ENCODE peak calls at places on chromosome X, in ten cellular contexts. A, O, U, I, N, K, W, E, D and P are unnamed samples.

GRCh38 chrX:56385336-56385735 is 153.2 kb downstream of the KLF8 start:
- DNase-seq in A (no peak), O (no peak), U (no peak), I (no peak), N (no peak), K (no peak), W (no peak), E (no peak), D (no peak), P (no peak)

GRCh38 chrX:39813631-39814246 is 284.0 kb downstream of the BCOR start:
- DNase-seq in A (no peak), O (no peak), U (peak; percentile 52), I (no peak), N (no peak), K (peak; percentile 84), W (no peak), E (no peak), D (no peak), P (no peak)

GRCh38 chrX:56726609-56727008 is 2.4 kb upstream of the NBDY start:
- DNase-seq in A (peak; percentile 25), O (no peak), U (no peak), I (no peak), N (peak; percentile 2), K (no peak), W (no peak), E (peak; percentile 20), D (peak; percentile 14), P (peak; percentile 62)

GRCh38 chrX:43958529-43958928 is 14.7 kb downstream of the NDP start:
- DNase-seq in A (peak; percentile 9), O (no peak), U (peak; percentile 64), I (peak; percentile 53), N (no peak), K (no peak), W (no peak), E (peak; percentile 21), D (peak; percentile 13), P (peak; percentile 87)

GRCh38 chrX:20066968-20067708 is 49.6 kb downstream of the MAP7D2 start:
- DNase-seq in A (peak; percentile 25), O (no peak), U (no peak), I (peak; percentile 42), N (peak; percentile 4), K (no peak), W (no peak), E (peak; percentile 61), D (peak; percentile 30), P (peak; percentile 54)

GRCh38 chrX:107565005-107565404 is 63.3 kb upstream of the PRPS1 start:
- DNase-seq in A (no peak), O (no peak), U (no peak), I (no peak), N (no peak), K (no peak), W (no peak), E (no peak), D (no peak), P (no peak)

GRCh38 chrX:27633328-27633727 is 43.2 kb downstream of the DCAF8L2 start:
- DNase-seq in A (no peak), O (no peak), U (no peak), I (no peak), N (no peak), K (no peak), W (no peak), E (no peak), D (no peak), P (no peak)

GRCh38 chrX:15242899-15243555 is 26.9 kb downstream of the ASB9 start:
- DNase-seq in A (peak; percentile 18), O (peak; percentile 31), U (peak; percentile 24), I (peak; percentile 5), N (peak; percentile 18), K (no peak), W (peak; percentile 19), E (peak; percentile 29), D (peak; percentile 52), P (peak; percentile 3)

GRCh38 chrX:46704767-46705386 is 54.0 kb downstream of the SLC9A7 start:
- DNase-seq in A (no peak), O (peak; percentile 30), U (no peak), I (no peak), N (peak; percentile 13), K (no peak), W (no peak), E (peak; percentile 41), D (peak; percentile 29), P (no peak)

GRCh38 chrX:14718403-14718802 is 154.5 kb downstream of the FANCB start:
- DNase-seq in A (no peak), O (no peak), U (no peak), I (no peak), N (no peak), K (no peak), W (no peak), E (no peak), D (no peak), P (no peak)

GRCh38 chrX:662126-662525 is 31.5 kb downstream of the SHOX start:
- DNase-seq in A (no peak), O (no peak), U (no peak), I (no peak), N (no peak), K (peak; percentile 28), W (no peak), E (no peak), D (no peak), P (no peak)